ENCODE peak calls at places on chromosome 11, in six cellular contexts. P is HepG2, U is HCT116, J is SK-N-SH, V is H1, C is GM12878. F is an unnamed sample.

GRCh38 chr11:61129608-61130523 is 27.6 kb downstream of the CD5 start:
- DNase-seq in P (peak), U (peak), J (peak), V (peak), C (peak), F (peak)

GRCh38 chr11:3837793-3838192 is 3.0 kb downstream of the RHOG start:
- DNase-seq in P (no peak), U (no peak), J (no peak), V (no peak), C (no peak), F (no peak)

GRCh38 chr11:13328276-13328675 is 50.7 kb downstream of the BMAL1 start:
- DNase-seq in P (no peak), U (no peak), J (peak), V (no peak), C (no peak), F (no peak)

GRCh38 chr11:13362596-13363109 is 85.1 kb downstream of the BMAL1 start:
- DNase-seq in P (no peak), U (no peak), J (no peak), V (no peak), C (no peak), F (no peak)

GRCh38 chr11:75326439-75326810 is 25.0 kb downstream of the ARRB1 start:
- DNase-seq in P (no peak), U (no peak), J (no peak), V (no peak), C (no peak), F (no peak)

GRCh38 chr11:19426719-19427066 is 185.9 kb upstream of the E2F8 start:
- DNase-seq in P (no peak), U (no peak), J (no peak), V (no peak), C (no peak), F (no peak)

GRCh38 chr11:44763111-44763820 is 36.5 kb downstream of the TSPAN18 start:
- DNase-seq in P (no peak), U (no peak), J (no peak), V (no peak), C (no peak), F (peak)

GRCh38 chr11:105903113-105903512 is 118.9 kb downstream of the MSANTD4 start:
- DNase-seq in P (no peak), U (no peak), J (no peak), V (no peak), C (no peak), F (no peak)

GRCh38 chr11:73273246-73273890 is 1.2 kb downstream of the P2RY6 start:
- DNase-seq in P (no peak), U (no peak), J (peak), V (no peak), C (no peak), F (no peak)

GRCh38 chr11:32090774-32091370 is at the start of gene RCN1:
- DNase-seq in P (peak), U (no peak), J (peak), V (peak), C (no peak), F (peak)

GRCh38 chr11:78472382-78472781 is 54.8 kb upstream of the GAB2 start:
- DNase-seq in P (no peak), U (no peak), J (no peak), V (no peak), C (no peak), F (no peak)

GRCh38 chr11:93017821-93018690 is 48.6 kb downstream of the MTNR1B start:
- DNase-seq in P (no peak), U (no peak), J (no peak), V (no peak), C (no peak), F (no peak)

GRCh38 chr11:61080526-61080925 is 21.8 kb upstream of the CD5 start:
- DNase-seq in P (no peak), U (no peak), J (no peak), V (no peak), C (no peak), F (no peak)

GRCh38 chr11:61429346-61429690 is 457 bp downstream of the CPSF7 start:
- DNase-seq in P (peak), U (peak), J (peak), V (peak), C (no peak), F (peak)

GRCh38 chr11:93775289-93775688 is 8.8 kb upstream of the MED17 start:
- DNase-seq in P (peak), U (peak), J (peak), V (no peak), C (no peak), F (peak)

GRCh38 chr11:8059030-8059429 is 22.0 kb upstream of the TUB start:
- DNase-seq in P (no peak), U (no peak), J (no peak), V (no peak), C (no peak), F (no peak)

GRCh38 chr11:8055111-8055835 is 25.7 kb upstream of the TUB start:
- DNase-seq in P (no peak), U (no peak), J (no peak), V (no peak), C (no peak), F (no peak)

GRCh38 chr11:8055836-8056526 is 25.0 kb upstream of the TUB start:
- DNase-seq in P (no peak), U (no peak), J (no peak), V (no peak), C (no peak), F (no peak)

GRCh38 chr11:8058216-8058615 is 22.8 kb upstream of the TUB start:
- DNase-seq in P (no peak), U (no peak), J (no peak), V (no peak), C (no peak), F (no peak)

GRCh38 chr11:8056810-8057463 is 24.1 kb upstream of the TUB start:
- DNase-seq in P (no peak), U (no peak), J (no peak), V (no peak), C (no peak), F (no peak)
- TF ChIP-seq MAX in P (no peak), U (no peak), J (no peak), V (no peak), C (no peak), F (no peak)

GRCh38 chr11:69530278-69531070 is 49.0 kb downstream of the LINC01488 start:
- DNase-seq in P (no peak), U (no peak), J (no peak), V (no peak), C (no peak), F (no peak)
- TF ChIP-seq POLR2AphosphoS5 in P (no peak), U (no peak), J (no peak), V (no peak), C (no peak), F (no peak)

GRCh38 chr11:66696186-66696585 is 18.5 kb upstream of the RBM4B start:
- DNase-seq in P (no peak), U (no peak), J (no peak), V (no peak), C (no peak), F (no peak)
- TF ChIP-seq MAX in P (no peak), U (no peak), J (no peak), V (no peak), C (no peak), F (no peak)

GRCh38 chr11:117229931-117230285 is 2.0 kb downstream of the PCSK7 start:
- DNase-seq in P (no peak), U (no peak), J (no peak), V (no peak), C (no peak), F (no peak)
- TF ChIP-seq POLR2AphosphoS5 in P (no peak), U (no peak), J (no peak), V (no peak), C (no peak), F (no peak)

DNA sequence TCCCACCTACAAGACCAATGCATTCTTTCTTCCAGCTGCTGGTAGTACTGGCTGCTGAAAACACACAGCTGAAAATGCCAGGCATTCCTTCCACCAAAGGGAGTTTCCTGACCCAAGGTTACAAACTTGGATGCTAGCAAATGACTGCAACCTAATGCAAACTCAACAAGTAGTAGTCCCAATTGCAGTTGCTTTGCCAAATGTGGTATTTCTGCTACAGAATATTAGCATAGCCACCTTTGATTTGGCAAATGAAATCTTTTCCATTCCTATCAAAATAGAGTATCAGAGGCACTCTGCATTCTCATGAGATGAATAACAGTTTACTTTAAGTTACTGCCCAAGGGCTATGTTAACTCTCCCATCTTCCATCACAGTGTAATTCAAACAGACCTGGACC is 172.0 kb upstream of the ARHGAP42 start:
- DNase-seq in P (no peak), U (no peak), J (no peak), V (no peak), C (no peak), F (no peak)
- TF ChIP-seq MAX in P (no peak), U (no peak), J (no peak), V (no peak), C (no peak), F (no peak)

GRCh38 chr11:66313321-66314185 is 3.3 kb downstream of the CD248 start:
- DNase-seq in P (peak), U (no peak), J (peak), V (no peak), C (no peak), F (no peak)

GRCh38 chr11:66312549-66313320 is 4.1 kb downstream of the CD248 start:
- DNase-seq in P (peak), U (peak), J (peak), V (peak), C (no peak), F (peak)

GRCh38 chr11:66311470-66311964 is 5.3 kb downstream of the CD248 start:
- DNase-seq in P (no peak), U (no peak), J (no peak), V (no peak), C (no peak), F (no peak)

GRCh38 chr11:66310324-66310723 is 6.5 kb downstream of the CD248 start:
- DNase-seq in P (no peak), U (no peak), J (no peak), V (no peak), C (no peak), F (no peak)

GRCh38 chr11:66311965-66312548 is 4.8 kb downstream of the CD248 start:
- DNase-seq in P (peak), U (peak), J (peak), V (peak), C (peak), F (peak)
- TF ChIP-seq POLR2AphosphoS5 in P (peak), U (peak), J (peak), V (no peak), C (no peak), F (no peak)

DNA sequence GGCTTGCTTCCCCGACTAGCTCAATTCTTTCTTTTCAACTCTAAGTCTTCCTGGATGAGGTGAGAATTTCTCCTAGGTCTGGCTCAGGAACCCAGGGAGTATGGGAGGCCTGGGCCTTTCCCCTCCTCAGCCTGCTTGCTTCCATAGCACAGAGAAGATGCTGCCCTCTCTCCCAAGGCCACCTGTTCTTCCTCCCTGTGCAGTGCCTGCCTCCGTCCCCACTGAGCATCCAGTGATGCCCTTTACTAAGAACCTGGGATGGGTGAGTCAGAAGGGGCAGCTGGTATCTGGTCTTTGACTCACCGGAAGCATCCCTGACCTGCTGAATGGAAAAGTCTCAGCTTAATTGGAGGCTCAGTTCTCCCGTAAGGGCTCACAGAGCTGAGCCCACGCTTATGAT is 607.9 kb downstream of the BUD13 start:
- DNase-seq in P (no peak), U (no peak), J (no peak), V (no peak), C (no peak), F (no peak)
- TF ChIP-seq MAX in P (no peak), U (no peak), J (no peak), V (no peak), C (no peak), F (no peak)

GRCh38 chr11:33723238-33723881 is 12.9 kb downstream of the CD59 start:
- DNase-seq in P (no peak), U (peak), J (no peak), V (no peak), C (no peak), F (peak)

GRCh38 chr11:33722579-33723234 is 13.5 kb downstream of the CD59 start:
- DNase-seq in P (no peak), U (no peak), J (no peak), V (no peak), C (peak), F (peak)

GRCh38 chr11:33721984-33722383 is 14.2 kb downstream of the CD59 start:
- DNase-seq in P (no peak), U (no peak), J (no peak), V (no peak), C (no peak), F (no peak)

GRCh38 chr11:33719587-33719986 is 16.6 kb downstream of the CD59 start:
- DNase-seq in P (no peak), U (no peak), J (no peak), V (no peak), C (no peak), F (no peak)

GRCh38 chr11:33721291-33721840 is 14.9 kb downstream of the CD59 start:
- DNase-seq in P (no peak), U (no peak), J (no peak), V (no peak), C (no peak), F (peak)
- TF ChIP-seq POLR2AphosphoS5 in P (no peak), U (no peak), J (peak), V (no peak), C (no peak), F (peak)

GRCh38 chr11:119474682-119475596 is 52.0 kb upstream of the THY1 start:
- DNase-seq in P (peak), U (no peak), J (peak), V (no peak), C (no peak), F (peak)
- TF ChIP-seq MAX in P (no peak), U (no peak), J (no peak), V (no peak), C (no peak), F (no peak)

GRCh38 chr11:59201376-59201775 is 11.4 kb downstream of the MPEG1 start:
- DNase-seq in P (peak), U (no peak), J (no peak), V (no peak), C (no peak), F (no peak)
- TF ChIP-seq POLR2AphosphoS5 in P (no peak), U (no peak), J (no peak), V (no peak), C (peak), F (no peak)